ENCODE peak calls at places on chromosomes 16 and 17, in ten cellular contexts. A is colonic mucosa, H is stomach, Q is NB4, S is endodermal cell, Z is glutamatergic neuron, V is uterus, Y is PC-3, I is BE2C, R is GM12864. O is an unnamed sample.

GRCh38 chr17:57422574-57423164 is 166.3 kb downstream of the MSI2 start:
- DNase-seq in Z (no peak), V (no peak), I (no peak), Q (peak), R (peak), H (no peak), Y (peak), A (no peak), S (no peak), O (peak)

GRCh38 chr17:63842173-63842539 is 329 bp downstream of the SMARCD2 start:
- DNase-seq in Z (peak), R (no peak), Q (peak), V (peak), S (no peak), A (peak), I (peak), Y (no peak), H (peak), O (no peak)

GRCh38 chr16:83980794-83981193 is 12.8 kb downstream of the NECAB2 start:
- DNase-seq in S (no peak), V (no peak), I (no peak), A (no peak), Y (no peak), Z (no peak), R (no peak), Q (no peak), H (no peak), O (no peak)

GRCh38 chr16:66942981-66943380 is 7.7 kb downstream of the CES2 start:
- DNase-seq in A (no peak), V (no peak), S (no peak), I (no peak), Q (no peak), R (no peak), Y (no peak), H (no peak), Z (no peak), O (no peak)

GRCh38 chr17:17494499-17495447 is 1.4 kb downstream of the RASD1 start:
- DNase-seq in H (peak), S (peak), Q (no peak), V (peak), A (peak), I (peak), Z (peak), R (no peak), Y (peak), O (peak)

GRCh38 chr17:80277751-80278671 is 17.4 kb downstream of the RNF213 start:
- DNase-seq in H (no peak), Q (no peak), S (no peak), I (no peak), Y (no peak), R (no peak), A (no peak), V (no peak), Z (no peak), O (no peak)

GRCh38 chr17:77376795-77377751 is 236.3 kb downstream of the SEC14L1 start:
- DNase-seq in V (no peak), S (no peak), Z (no peak), A (no peak), Y (no peak), I (peak), R (no peak), Q (no peak), H (peak), O (no peak)

GRCh38 chr17:4769628-4770027 is 2.1 kb upstream of the TM4SF5 start:
- DNase-seq in I (no peak), S (no peak), Y (peak), A (no peak), Z (no peak), R (no peak), Q (no peak), H (no peak), V (no peak), O (no peak)

GRCh38 chr16:75351183-75351582 is 82.1 kb downstream of the CFDP1 start:
- DNase-seq in S (no peak), I (no peak), H (no peak), V (no peak), A (no peak), Z (no peak), Y (peak), Q (no peak), R (no peak), O (no peak)

GRCh38 chr17:56121661-56122060 is 31.6 kb upstream of the ANKFN1 start:
- DNase-seq in Q (peak), V (no peak), A (no peak), S (no peak), Y (peak), Z (no peak), H (no peak), I (no peak), R (no peak), O (no peak)

GRCh38 chr17:29195465-29196081 is 15.4 kb upstream of the MYO18A start:
- DNase-seq in Y (peak), V (no peak), Z (no peak), R (no peak), I (no peak), H (no peak), Q (peak), S (peak), A (no peak), O (peak)

GRCh38 chr16:11684231-11685025 is 16.2 kb downstream of the SNN start:
- DNase-seq in H (no peak), Y (no peak), S (no peak), I (no peak), Q (no peak), R (no peak), V (no peak), A (no peak), Z (no peak), O (no peak)

GRCh38 chr17:32341857-32342602 is at the start of gene C17orf75:
- DNase-seq in Z (peak), V (peak), Q (peak), H (peak), A (peak), R (peak), Y (peak), I (peak), S (peak), O (peak)

GRCh38 chr16:12057276-12057675 is 80.7 kb downstream of the SNX29 start:
- DNase-seq in S (no peak), I (no peak), H (no peak), A (no peak), R (no peak), Q (no peak), V (no peak), Y (no peak), Z (no peak), O (no peak)

GRCh38 chr17:73092518-73093135 is at the start of gene SLC39A11:
- DNase-seq in R (peak), Z (peak), S (peak), Y (peak), A (peak), I (peak), Q (peak), H (peak), V (peak), O (peak)
- TF ChIP-seq CTCF in R (no peak), Z (no peak), S (no peak), Y (no peak), A (no peak), I (no peak), Q (no peak), H (no peak), V (no peak), O (no peak)

GRCh38 chr16:17633146-17633966 is 162.6 kb upstream of the XYLT1 start:
- DNase-seq in Q (no peak), H (no peak), Y (no peak), V (no peak), S (no peak), R (no peak), Z (no peak), A (no peak), I (no peak), O (no peak)
- TF ChIP-seq CTCF in Q (no peak), H (no peak), Y (no peak), V (no peak), S (no peak), R (no peak), Z (no peak), A (no peak), I (no peak), O (no peak)

DNA sequence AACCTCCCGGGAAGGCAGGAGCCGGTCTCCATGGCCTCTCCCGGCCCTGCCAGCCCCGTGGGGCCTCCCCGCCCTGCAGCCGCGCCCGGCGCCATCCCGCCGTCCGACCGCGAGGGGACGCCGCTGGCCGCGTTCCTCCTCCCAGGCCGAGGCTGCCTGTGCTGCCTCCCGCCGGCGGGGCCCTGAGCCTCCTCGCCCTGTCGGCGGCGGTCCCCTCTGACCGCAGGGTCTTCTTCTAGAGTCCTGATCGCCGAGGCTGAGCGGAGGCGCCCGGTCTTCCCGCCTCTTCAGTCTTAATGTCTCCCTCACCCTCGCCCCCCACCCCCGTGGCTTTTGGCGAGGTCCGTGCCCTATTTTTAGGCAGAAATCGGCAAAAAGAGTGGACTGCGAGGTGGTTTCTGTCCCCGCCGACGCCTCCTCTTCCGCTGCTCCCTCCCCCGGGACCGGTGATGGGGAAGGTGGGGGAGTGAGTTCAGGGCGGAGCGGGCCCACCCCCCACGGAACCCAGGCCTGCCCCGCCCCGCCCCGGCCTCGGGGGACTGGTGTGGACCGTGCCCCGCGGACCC is 794 bp upstream of the CPNE7 start:
- DNase-seq in Z (peak), I (peak), Y (peak), Q (peak), V (no peak), A (peak), R (no peak), H (peak), S (peak), O (peak)
- TF ChIP-seq CTCF in Z (peak), I (no peak), Y (peak), Q (peak), V (no peak), A (peak), R (peak), H (no peak), S (peak), O (peak)

DNA sequence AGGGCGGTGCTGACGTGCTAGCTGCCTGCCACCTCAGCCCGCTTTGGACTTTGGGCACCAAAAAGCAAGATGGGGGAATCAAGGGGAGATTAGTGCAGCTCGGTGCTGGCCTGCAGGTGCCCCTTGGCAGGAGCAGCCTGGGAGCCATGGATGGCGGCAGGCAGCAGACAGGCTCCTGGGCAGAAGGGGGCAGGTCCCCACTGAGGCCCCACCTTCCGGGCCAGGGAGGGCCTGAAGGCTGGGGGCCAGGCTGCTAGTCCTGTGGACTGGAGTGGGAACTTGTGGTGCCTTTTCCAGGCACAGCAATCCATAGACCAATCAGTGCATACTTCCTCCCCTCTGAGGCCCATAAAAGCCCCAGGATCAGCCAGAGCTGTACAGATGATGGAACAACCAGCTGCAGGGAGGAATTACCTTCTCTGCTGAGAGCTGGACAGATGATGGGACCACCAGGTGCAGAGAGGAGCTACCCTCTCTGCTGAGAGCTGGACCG is 64.0 kb downstream of the USP32 start:
- DNase-seq in Y (no peak), H (no peak), S (no peak), I (peak), R (no peak), V (no peak), Z (peak), Q (no peak), A (no peak), O (no peak)
- TF ChIP-seq CTCF in Y (no peak), H (no peak), S (no peak), I (no peak), R (no peak), V (no peak), Z (no peak), Q (no peak), A (no peak), O (no peak)

GRCh38 chr17:82614095-82614631 is 34.1 kb downstream of the WDR45B start:
- DNase-seq in R (no peak), Z (no peak), I (peak), V (no peak), A (no peak), S (no peak), Q (no peak), H (no peak), Y (no peak), O (no peak)

GRCh38 chr17:82613283-82614094 is 34.8 kb downstream of the WDR45B start:
- DNase-seq in Z (peak), Y (no peak), R (no peak), I (peak), Q (no peak), S (peak), A (no peak), H (no peak), V (no peak), O (no peak)

GRCh38 chr17:82619211-82619610 is 29.0 kb downstream of the WDR45B start:
- DNase-seq in Q (no peak), A (no peak), V (no peak), I (no peak), Z (no peak), R (no peak), Y (no peak), S (no peak), H (no peak), O (no peak)

GRCh38 chr17:82616021-82616703 is 32.1 kb downstream of the WDR45B start:
- DNase-seq in Y (no peak), H (no peak), R (no peak), I (no peak), A (no peak), Z (no peak), S (no peak), Q (no peak), V (no peak), O (no peak)

DNA sequence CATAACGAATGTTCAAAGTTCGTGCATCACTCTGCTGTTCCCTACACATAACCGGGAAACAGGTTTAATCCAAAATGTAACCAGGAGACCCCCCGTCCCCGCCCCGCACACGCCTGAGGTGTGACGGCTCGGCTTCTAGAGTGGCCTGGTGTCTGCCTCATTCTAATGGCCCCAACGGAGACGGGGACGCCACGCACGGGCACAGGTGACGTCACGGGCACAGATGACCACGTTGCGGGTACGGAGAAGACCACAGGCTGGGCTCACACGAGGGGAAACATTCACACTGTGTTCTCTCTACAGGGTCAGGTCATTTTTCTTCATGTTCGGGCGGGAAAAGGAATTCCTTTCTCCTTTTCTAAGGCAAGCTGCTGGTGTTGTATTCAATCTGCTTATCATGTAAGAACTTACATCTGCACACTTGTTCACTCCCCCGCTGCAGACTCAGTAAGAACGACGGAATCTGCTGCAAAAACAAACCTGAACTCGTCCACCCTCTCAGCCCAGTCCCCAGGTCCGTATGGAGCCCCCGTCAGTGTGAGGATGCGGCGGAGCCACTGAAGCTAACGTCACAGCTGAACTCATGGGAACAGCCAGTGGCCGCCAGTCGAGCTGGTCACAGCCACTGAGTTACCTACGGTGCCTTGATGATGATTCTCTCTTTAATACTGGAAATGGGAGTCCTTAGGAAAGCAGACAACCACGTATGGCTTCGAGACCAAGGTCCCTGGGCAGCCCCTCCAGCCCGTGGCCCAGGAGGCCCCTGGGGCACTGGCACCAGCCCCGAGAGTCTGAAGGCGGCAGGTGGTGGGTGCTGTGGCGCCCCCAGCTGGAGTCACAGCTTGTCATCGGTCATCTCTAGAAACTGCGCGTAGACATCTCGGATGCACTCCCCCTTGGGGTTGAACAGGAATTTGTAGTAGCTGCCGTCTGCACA is 32.9 kb downstream of the WDR45B start:
- DNase-seq in Y (no peak), I (no peak), V (no peak), S (peak), A (no peak), R (no peak), Z (peak), H (no peak), Q (peak), O (no peak)
- TF ChIP-seq CTCF in Y (peak), I (peak), V (no peak), S (peak), A (no peak), R (no peak), Z (no peak), H (no peak), Q (no peak), O (no peak)